ENCODE peak calls at places on chromosomes 4 and X, in five cellular contexts. G is psoas muscle, Z is PC-3, X is left ventricle myocardium inferior, J is upper lobe of right lung. R is an unnamed sample.

GRCh38 chrX:104343408-104344129 is 88.8 kb upstream of the ESX1 start:
- DNase-seq in X (no peak), J (no peak), Z (peak), G (no peak), R (no peak)

GRCh38 chrX:153669174-153669890 is 4.3 kb downstream of the PNCK start:
- DNase-seq in J (peak), G (no peak), X (no peak), Z (peak), R (peak)

GRCh38 chr4:188372051-188372450 is 232.8 kb downstream of the TRIML1 start:
- DNase-seq in J (no peak), G (no peak), Z (peak), X (no peak), R (no peak)

GRCh38 chrX:53088136-53088974 is 5.6 kb upstream of the KANTR start:
- DNase-seq in Z (peak), J (peak), X (peak), G (peak), R (peak)

GRCh38 chrX:78708171-78708570 is 39.3 kb upstream of the LPAR4 start:
- DNase-seq in G (no peak), X (no peak), Z (peak), J (no peak), R (no peak)

GRCh38 chrX:110219920-110220319 is 98.0 kb downstream of the AMMECR1 start:
- DNase-seq in Z (peak), X (no peak), J (no peak), G (no peak), R (no peak)

GRCh38 chrX:42778096-42778495 is at the start of gene PPP1R2C:
- DNase-seq in Z (no peak), X (no peak), J (no peak), G (peak), R (peak)

GRCh38 chr4:164753873-164754488 is at the start of gene SMIM31:
- DNase-seq in G (no peak), Z (peak), J (no peak), X (no peak), R (no peak)

GRCh38 chr4:100294356-100294755 is 104.1 kb upstream of the DDIT4L start:
- DNase-seq in J (no peak), Z (no peak), X (no peak), G (no peak), R (no peak)

GRCh38 chr4:47990145-47990544 is 26.3 kb downstream of the CNGA1 start:
- DNase-seq in Z (peak), J (no peak), X (no peak), G (no peak), R (no peak)

GRCh38 chr4:47383829-47384427 is 79.6 kb downstream of the COMMD8 start:
- DNase-seq in J (no peak), Z (peak), G (no peak), X (no peak), R (no peak)

GRCh38 chrX:15204130-15204751 is 65.6 kb downstream of the ASB9 start:
- DNase-seq in J (no peak), X (no peak), Z (no peak), G (no peak), R (no peak)

GRCh38 chrX:35115205-35115604 is 172.6 kb downstream of the FAM47B start:
- DNase-seq in G (no peak), X (no peak), Z (no peak), J (no peak), R (no peak)

GRCh38 chrX:63657821-63658220 is 127.2 kb downstream of the ARHGEF9 start:
- DNase-seq in X (peak), J (peak), G (peak), Z (peak), R (no peak)

GRCh38 chrX:136086521-136086920 is 60.8 kb upstream of the FHL1 start:
- DNase-seq in G (no peak), X (no peak), J (no peak), Z (peak), R (no peak)

GRCh38 chr4:76539979-76540378 is 105.0 kb downstream of the SHROOM3 start:
- DNase-seq in X (no peak), G (no peak), J (no peak), Z (no peak), R (no peak)

GRCh38 chr4:99856166-99856565 is 38.1 kb downstream of the LAMTOR3 start:
- DNase-seq in Z (peak), J (no peak), X (no peak), G (no peak), R (no peak)

DNA sequence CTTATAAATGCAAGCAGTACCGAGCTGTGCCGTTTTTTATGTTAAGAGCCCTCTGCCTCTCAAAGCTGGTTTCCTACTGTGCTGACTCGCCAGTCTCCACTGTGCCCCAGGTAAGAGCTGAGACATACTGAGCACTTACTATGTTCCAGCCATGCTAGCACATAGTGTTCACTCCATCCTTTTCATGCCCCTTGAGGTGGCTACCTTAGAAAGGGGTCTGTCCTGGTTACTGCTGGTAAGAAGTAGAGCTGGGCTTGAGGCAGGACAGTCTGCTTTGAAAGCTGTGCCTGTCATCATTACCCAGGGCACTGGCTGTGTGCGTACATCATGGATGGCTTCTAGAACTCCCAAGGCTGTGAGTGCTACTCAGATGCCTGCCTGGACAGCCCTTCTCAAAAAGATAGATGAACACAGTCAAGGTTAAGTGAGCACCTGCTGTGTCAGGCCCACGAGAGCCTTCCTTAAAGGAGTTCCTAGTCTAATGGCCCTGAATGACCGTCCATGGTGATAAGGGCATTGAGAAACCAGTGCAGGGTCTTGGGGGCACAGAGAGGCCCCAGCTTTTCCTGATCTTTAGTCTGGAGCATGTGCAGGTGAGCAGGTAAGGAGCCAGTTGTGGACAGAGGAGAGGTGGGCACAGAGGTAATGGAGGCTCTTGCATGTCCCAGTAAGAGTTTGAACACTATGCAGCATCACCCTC is 1.6 kb downstream of the STK32B start:
- DNase-seq in X (no peak), Z (peak), J (no peak), G (no peak), R (no peak)
- TF ChIP-seq CTCF in X (no peak), Z (no peak), J (no peak), G (no peak), R (no peak)

GRCh38 chr4:51844157-51845054 is 1.5 kb downstream of the DCUN1D4 start:
- DNase-seq in X (peak), Z (peak), J (peak), G (peak), R (peak)
- H3K27ac ChIP-seq in X (peak), Z (peak), J (peak), G (peak), R (peak)

GRCh38 chr4:20395160-20395773 is 143.6 kb downstream of the SLIT2 start:
- DNase-seq in X (no peak), J (no peak), Z (peak), G (no peak), R (no peak)
- TF ChIP-seq CTCF in X (peak), J (peak), Z (peak), G (peak), R (peak)

GRCh38 chr4:6031831-6032230 is 13.6 kb upstream of the C4orf50 start:
- DNase-seq in G (no peak), X (no peak), J (no peak), Z (no peak), R (no peak)
- H3K27ac ChIP-seq in G (no peak), X (no peak), J (no peak), Z (no peak), R (no peak)

GRCh38 chr4:173317003-173317402 is 17.2 kb downstream of the HMGB2 start:
- DNase-seq in Z (no peak), J (no peak), X (no peak), G (no peak), R (no peak)
- TF ChIP-seq CTCF in Z (peak), J (peak), X (peak), G (peak), R (no peak)

GRCh38 chrX:68894142-68894512 is 65.3 kb downstream of the EFNB1 start:
- DNase-seq in G (peak), J (no peak), X (no peak), Z (no peak), R (no peak)
- H3K27ac ChIP-seq in G (peak), J (peak), X (peak), Z (no peak), R (peak)

GRCh38 chr4:83034630-83035494 is at the start of gene COPS4:
- DNase-seq in G (peak), Z (peak), X (peak), J (peak), R (peak)
- TF ChIP-seq CTCF in G (peak), Z (no peak), X (peak), J (peak), R (peak)

GRCh38 chr4:77817304-77818076 is 1.7 kb downstream of the CNOT6L start:
- DNase-seq in Z (no peak), J (no peak), G (no peak), X (no peak), R (no peak)
- H3K27ac ChIP-seq in Z (peak), J (peak), G (peak), X (peak), R (peak)

GRCh38 chr4:83455300-83456183 is at the start of the genes HELQ and MRPS18C:
- DNase-seq in J (peak), G (peak), X (peak), Z (peak), R (peak)
- TF ChIP-seq CTCF in J (peak), G (peak), X (peak), Z (no peak), R (no peak)

R was measured in kidney.